ENCODE peak calls at places on chromosomes 4 and X, in six cellular contexts. L is right lobe of liver, G is heart left ventricle, W is stomach, A is A549, R is vagina. P is an unnamed sample.

GRCh38 chr4:168812806-168813205 is 197.2 kb downstream of the CBR4 start:
- DNase-seq in R (no peak), A (no peak), W (no peak), G (no peak), L (no peak), P (no peak)

GRCh38 chr4:55183926-55184599 is 58.7 kb upstream of the KDR start:
- DNase-seq in W (peak; percentile 27), R (no peak), A (peak; percentile 8), L (no peak), G (no peak), P (peak; percentile 32)

GRCh38 chr4:139665079-139665689 is 435 bp upstream of the MGST2 start:
- DNase-seq in G (no peak), R (no peak), L (no peak), W (no peak), A (no peak), P (no peak)

GRCh38 chr4:40423735-40424134 is 88.6 kb downstream of the CHRNA9 start:
- DNase-seq in R (no peak), W (no peak), L (no peak), A (no peak), G (no peak), P (no peak)

GRCh38 chr4:108772402-108772801 is 9.5 kb upstream of the ETNPPL start:
- DNase-seq in W (peak; percentile 57), L (peak; percentile 92), A (no peak), G (no peak), R (no peak), P (no peak)

GRCh38 chr4:67751260-67751659 is 2.9 kb downstream of the GNRHR start:
- DNase-seq in G (no peak), W (no peak), L (no peak), R (no peak), A (no peak), P (no peak)

GRCh38 chr4:143397335-143397734 is 60.7 kb downstream of the GAB1 start:
- DNase-seq in G (no peak), L (no peak), R (no peak), A (no peak), W (no peak), P (no peak)

GRCh38 chr4:72701987-72702819 is 133.2 kb upstream of the ADAMTS3 start:
- DNase-seq in A (peak; percentile 3), L (no peak), W (peak; percentile 28), R (no peak), G (no peak), P (peak; percentile 66)

GRCh38 chr4:86961605-86962295 is 26.9 kb downstream of the AFF1 start:
- DNase-seq in W (no peak), A (no peak), G (no peak), L (no peak), R (no peak), P (no peak)

GRCh38 chr4:187227907-187228699 is 504.4 kb upstream of the FAT1 start:
- DNase-seq in L (no peak), G (no peak), R (no peak), A (no peak), W (no peak), P (no peak)

GRCh38 chr4:36351082-36351666 is 69.8 kb downstream of the DTHD1 start:
- DNase-seq in L (peak; percentile 59), R (no peak), G (peak; percentile 45), A (peak; percentile 3), W (peak; percentile 69), P (peak; percentile 81)

GRCh38 chrX:39848900-39849299 is 248.9 kb downstream of the BCOR start:
- DNase-seq in L (no peak), A (no peak), W (no peak), G (no peak), R (no peak), P (peak; percentile 5)

GRCh38 chr4:3257691-3258482 is 8.9 kb downstream of the MSANTD1 start:
- DNase-seq in G (peak; percentile 12), L (no peak), W (peak; percentile 21), A (no peak), R (no peak), P (no peak)

GRCh38 chrX:129980540-129981206 is 1.8 kb upstream of the BCORL1 start:
- DNase-seq in A (no peak), G (peak; percentile 73), L (peak; percentile 84), W (peak; percentile 59), R (no peak), P (peak; percentile 23)

GRCh38 chrX:103629295-103630170 is 758 bp downstream of the TCEAL1 start:
- DNase-seq in R (no peak), A (peak; percentile 31), L (peak; percentile 62), G (peak; percentile 70), W (peak; percentile 40), P (peak; percentile 43)

GRCh38 chr4:113222006-113222405 is 172.6 kb downstream of the ANK2 start:
- DNase-seq in W (no peak), L (no peak), A (no peak), G (no peak), R (no peak), P (no peak)

GRCh38 chrX:2677764-2678163 is 13.3 kb upstream of the CD99 start:
- DNase-seq in A (peak; percentile 94), L (no peak), G (peak; percentile 77), R (no peak), W (peak; percentile 33), P (peak; percentile 45)

GRCh38 chr4:138576684-138577083 is 334.5 kb upstream of the SLC7A11 start:
- DNase-seq in G (no peak), W (no peak), L (no peak), A (peak; percentile 4), R (no peak), P (no peak)

GRCh38 chr4:74112399-74113090 is 13.6 kb upstream of the CXCL2 start:
- DNase-seq in L (no peak), A (no peak), G (no peak), R (no peak), W (no peak), P (no peak)

GRCh38 chr4:183738961-183739360 is 79.9 kb downstream of the TRAPPC11 start:
- DNase-seq in A (no peak), G (no peak), R (no peak), W (no peak), L (no peak), P (no peak)

GRCh38 chr4:31175242-31175910 is 455.2 kb downstream of the PCDH7 start:
- DNase-seq in G (no peak), L (no peak), R (no peak), W (no peak), A (no peak), P (no peak)

GRCh38 chr4:3871881-3872833 is 106.0 kb downstream of the ADRA2C start:
- DNase-seq in G (no peak), R (no peak), L (peak; percentile 35), W (no peak), A (no peak), P (no peak)

GRCh38 chr4:98516441-98517323 is 141.7 kb downstream of the TSPAN5 start:
- DNase-seq in A (no peak), W (no peak), R (no peak), L (no peak), G (no peak), P (no peak)
- TF ChIP-seq CTCF in A (no peak), W (no peak), R (no peak), L (no peak), G (no peak), P (no peak)

GRCh38 chr4:8545439-8545765 is 34.8 kb upstream of the GPR78 start:
- DNase-seq in G (no peak), R (no peak), W (no peak), A (no peak), L (no peak), P (no peak)
- H3K4me1 ChIP-seq in G (no peaks in the 10 kb centered on the region), R (no peaks in the 10 kb centered on the region), W (no peaks in the 10 kb centered on the region), A (peaks cover 6% of the 10 kb centered on the region), L (no peaks in the 10 kb centered on the region), P (no peaks in the 10 kb centered on the region)

DNA sequence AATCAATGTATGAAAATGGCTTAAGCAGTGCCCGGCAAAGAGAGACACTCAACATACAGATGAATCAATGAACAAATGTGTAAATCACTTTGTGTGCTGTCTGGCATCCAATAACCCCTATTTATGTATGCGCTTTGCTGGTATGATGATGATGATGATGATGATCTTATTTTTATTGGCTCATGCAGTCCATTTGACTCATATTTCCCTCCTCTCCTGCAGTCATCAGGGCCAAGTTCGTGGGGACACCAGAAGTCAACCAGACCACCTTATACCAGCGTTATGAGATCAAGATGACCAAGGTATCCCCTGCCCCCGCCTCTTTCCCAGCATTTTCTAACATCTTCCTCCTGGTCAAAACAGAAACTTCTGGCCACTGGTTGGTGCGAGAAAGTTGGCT is 2.5 kb downstream of the TIMP1 start:
- DNase-seq in G (no peak), A (no peak), W (no peak), L (no peak), R (no peak), P (no peak)
- TF ChIP-seq POLR2A in G (no peak), A (no peak), W (no peak), L (no peak), R (no peak), P (no peak)

GRCh38 chrX:120517936-120518335 is 42.8 kb downstream of the CUL4B start:
- DNase-seq in G (no peak), A (no peak), L (no peak), W (no peak), R (no peak), P (no peak)

GRCh38 chrX:120512222-120512621 is 43.1 kb upstream of the LAMP2 start:
- DNase-seq in R (no peak), L (no peak), W (no peak), G (no peak), A (no peak), P (no peak)

GRCh38 chrX:120512627-120513026 is 43.5 kb upstream of the LAMP2 start:
- DNase-seq in A (no peak), W (no peak), R (no peak), L (no peak), G (no peak), P (no peak)

DNA sequence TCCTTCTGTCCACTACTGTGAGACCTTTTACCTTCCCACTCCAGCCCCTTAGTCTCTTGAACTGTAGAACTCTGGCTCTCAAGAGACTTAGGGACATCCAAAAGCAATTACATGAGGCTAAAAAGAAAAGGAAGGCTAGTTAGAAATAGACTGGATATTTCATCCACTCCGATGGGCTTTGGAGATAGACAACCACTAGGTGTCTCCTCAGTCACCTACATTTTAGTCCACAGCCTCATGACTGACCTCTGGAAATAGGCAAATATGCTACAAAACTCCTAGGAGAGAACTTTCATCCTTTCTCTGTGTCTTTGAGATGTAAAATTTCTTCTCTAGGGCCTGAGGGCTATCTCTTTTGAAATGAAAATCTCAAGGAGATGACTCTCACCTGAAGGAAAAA is 45.1 kb upstream of the LAMP2 start:
- DNase-seq in R (no peak), W (no peak), A (peak; percentile 19), G (no peak), L (no peak), P (no peak)
- TF ChIP-seq CTCF in R (no peak), W (peak; percentile 10), A (peak; percentile 62), G (no peak), L (peak; percentile 50), P (no peak)